ENCODE peak calls at places on chromosomes 12 and 14, in six cellular contexts. T, N, P, Z, R and A are unnamed samples.
A peak's percentile ranks its signal among the peaks of the same experiment; 100 is the strongest.

GRCh38 chr12:120783197-120783596 is 57.6 kb downstream of the ACADS start:
- DNase-seq in T (no peak), N (peak; percentile 52), P (no peak), Z (peak; percentile 75), R (no peak), A (no peak)

GRCh38 chr12:103505371-103506236 is 9.8 kb upstream of the C12orf42 start:
- DNase-seq in T (no peak), N (no peak), P (peak; percentile 7), Z (no peak), R (no peak), A (no peak)

GRCh38 chr12:62113366-62114011 is 146.7 kb upstream of the USP15 start:
- DNase-seq in T (no peak), N (no peak), P (no peak), Z (no peak), R (no peak), A (no peak)

GRCh38 chr12:104167519-104168458 is 29.8 kb upstream of the NFYB start:
- DNase-seq in T (no peak), N (no peak), P (no peak), Z (no peak), R (no peak), A (no peak)

GRCh38 chr12:46267618-46268348 is 1.1 kb downstream of the SLC38A1 start:
- DNase-seq in T (peak; percentile 77), N (no peak), P (peak; percentile 43), Z (peak; percentile 73), R (no peak), A (peak; percentile 40)

GRCh38 chr12:111137968-111138367 is 217.6 kb upstream of the MYL2 start:
- DNase-seq in T (no peak), N (no peak), P (no peak), Z (no peak), R (no peak), A (no peak)

GRCh38 chr12:5114436-5114835 is 70.8 kb downstream of the KCNA5 start:
- DNase-seq in T (no peak), N (no peak), P (no peak), Z (no peak), R (no peak), A (no peak)

GRCh38 chr12:63020269-63020668 is 85.3 kb upstream of the PPM1H start:
- DNase-seq in T (no peak), N (no peak), P (no peak), Z (no peak), R (no peak), A (no peak)

GRCh38 chr12:127485528-127485927 is 781.4 kb upstream of the TMEM132C start:
- DNase-seq in T (peak; percentile 44), N (peak; percentile 61), P (no peak), Z (peak; percentile 96), R (no peak), A (no peak)

GRCh38 chr14:51939727-51940126 is 49.6 kb upstream of the RTRAF start:
- DNase-seq in T (no peak), N (no peak), P (no peak), Z (peak; percentile 51), R (no peak), A (no peak)

GRCh38 chr12:38053655-38054464 is 262.7 kb upstream of the ALG10B start:
- DNase-seq in T (no peak), N (no peak), P (no peak), Z (no peak), R (peak; percentile 58), A (no peak)

GRCh38 chr14:101007004-101007614 is 103.6 kb upstream of the RTL1 start:
- DNase-seq in T (peak; percentile 16), N (no peak), P (no peak), Z (no peak), R (no peak), A (no peak)

GRCh38 chr12:30450872-30451271 is 244.8 kb downstream of the IPO8 start:
- DNase-seq in T (no peak), N (no peak), P (no peak), Z (peak; percentile 41), R (no peak), A (no peak)

GRCh38 chr14:61090432-61091216 is 109.6 kb downstream of the SLC38A6 start:
- DNase-seq in T (peak; percentile 62), N (no peak), P (no peak), Z (peak; percentile 41), R (no peak), A (no peak)

GRCh38 chr12:27305673-27306504 is 26.7 kb upstream of the BMAL2 start:
- DNase-seq in T (peak; percentile 73), N (no peak), P (no peak), Z (peak; percentile 59), R (peak; percentile 44), A (peak; percentile 66)

GRCh38 chr14:22821193-22822016 is 6.2 kb upstream of the SLC7A7 start:
- DNase-seq in T (no peak), N (no peak), P (no peak), Z (peak; percentile 48), R (no peak), A (no peak)

GRCh38 chr12:93387780-93388179 is 10.1 kb downstream of the NUDT4 start:
- DNase-seq in T (no peak), N (no peak), P (no peak), Z (peak; percentile 85), R (no peak), A (no peak)

GRCh38 chr12:104356231-104357115 is 52.9 kb downstream of the EID3 start:
- DNase-seq in T (no peak), N (no peak), P (no peak), Z (no peak), R (no peak), A (no peak)

GRCh38 chr14:89697281-89698060 is 257.1 kb downstream of the EFCAB11 start:
- DNase-seq in T (no peak), N (no peak), P (no peak), Z (no peak), R (no peak), A (no peak)

GRCh38 chr12:116906285-116906684 is 4.5 kb upstream of the FBXW8 start:
- DNase-seq in T (no peak), N (no peak), P (no peak), Z (no peak), R (no peak), A (no peak)

GRCh38 chr14:70901218-70901772 is 6.0 kb upstream of the PCNX1 start:
- DNase-seq in T (no peak), N (no peak), P (no peak), Z (peak; percentile 49), R (no peak), A (no peak)

GRCh38 chr12:116820077-116820656 is 61.1 kb downstream of the HRK start:
- DNase-seq in T (no peak), N (no peak), P (no peak), Z (peak; percentile 20), R (no peak), A (no peak)

GRCh38 chr12:94513527-94513926 is 53.9 kb upstream of the CEP83 start:
- DNase-seq in T (no peak), N (no peak), P (no peak), Z (no peak), R (no peak), A (no peak)

GRCh38 chr12:68638721-68639395 is 28.2 kb downstream of the RAP1B start:
- DNase-seq in T (no peak), N (no peak), P (no peak), Z (no peak), R (no peak), A (no peak)

GRCh38 chr14:104187121-104187889 is 48.9 kb downstream of the KIF26A start:
- DNase-seq in T (no peak), N (no peak), P (no peak), Z (no peak), R (no peak), A (no peak)

GRCh38 chr12:68137278-68137930 is 22.1 kb downstream of the IFNG start:
- DNase-seq in T (no peak), N (no peak), P (peak; percentile 10), Z (no peak), R (no peak), A (no peak)

GRCh38 chr12:4270016-4270669 is 3.4 kb upstream of the CCND2 start:
- DNase-seq in T (no peak), N (no peak), P (peak; percentile 42), Z (no peak), R (no peak), A (no peak)

GRCh38 chr14:94582851-94583250 is 1.6 kb downstream of the SERPINA5 start:
- DNase-seq in T (no peak), N (no peak), P (no peak), Z (no peak), R (no peak), A (no peak)

GRCh38 chr14:30153662-30154061 is 226.0 kb upstream of the PRKD1 start:
- DNase-seq in T (no peak), N (no peak), P (no peak), Z (no peak), R (no peak), A (no peak)

GRCh38 chr14:73260574-73260973 is 23.3 kb downstream of the PAPLN start:
- DNase-seq in T (no peak), N (no peak), P (no peak), Z (no peak), R (no peak), A (no peak)

GRCh38 chr12:28114488-28114887 is 75.8 kb upstream of the CCDC91 start:
- DNase-seq in T (no peak), N (no peak), P (no peak), Z (peak; percentile 26), R (no peak), A (no peak)

GRCh38 chr12:127270193-127270592 is 996.8 kb upstream of the TMEM132C start:
- DNase-seq in T (no peak), N (no peak), P (no peak), Z (peak; percentile 92), R (no peak), A (no peak)

GRCh38 chr12:120581998-120582397 is 796 bp upstream of the POP5 start:
- DNase-seq in T (no peak), N (no peak), P (no peak), Z (no peak), R (no peak), A (no peak)

GRCh38 chr12:50211392-50212070 is 44.4 kb upstream of the CERS5 start:
- DNase-seq in T (no peak), N (no peak), P (no peak), Z (peak; percentile 16), R (no peak), A (no peak)

GRCh38 chr14:63275611-63276010 is 43.1 kb downstream of the GPHB5 start:
- DNase-seq in T (no peak), N (no peak), P (no peak), Z (no peak), R (no peak), A (no peak)